ENCODE peak calls at places on chromosomes 12 and 14, in seven cellular contexts. One of them, this sample, is unnamed.
A peak's percentile ranks its signal among the peaks of the same experiment; 100 is the strongest.

GRCh38 chr12:131209082-131210070 is 255.7 kb downstream of the ADGRD1 start:
- DNase-seq in foreskin fibroblast: no peak
- DNase-seq in fibroblast of pulmonary artery: no peak
- DNase-seq in K562: no peak
- DNase-seq in astrocyte of the spinal cord: no peak
- DNase-seq in tibial nerve: no peak
- DNase-seq in tibial artery: no peak
- DNase-seq in this sample: no peak

GRCh38 chr12:76195920-76196319 is 111.4 kb upstream of the NAP1L1 start:
- DNase-seq in astrocyte of the spinal cord: no peak
- DNase-seq in tibial artery: no peak
- DNase-seq in K562: no peak
- DNase-seq in foreskin fibroblast: no peak
- DNase-seq in fibroblast of pulmonary artery: no peak
- DNase-seq in tibial nerve: no peak
- DNase-seq in this sample: no peak

GRCh38 chr14:20998674-20999366 is at the start of gene SLC39A2:
- DNase-seq in astrocyte of the spinal cord: peak; percentile 79
- DNase-seq in tibial artery: peak; percentile 68
- DNase-seq in fibroblast of pulmonary artery: peak; percentile 69
- DNase-seq in K562: peak; percentile 24
- DNase-seq in foreskin fibroblast: peak; percentile 66
- DNase-seq in tibial nerve: no peak
- DNase-seq in this sample: peak; percentile 73

GRCh38 chr14:65810326-65810725 is 397.8 kb downstream of the FUT8 start:
- DNase-seq in fibroblast of pulmonary artery: peak; percentile 40
- DNase-seq in tibial nerve: no peak
- DNase-seq in astrocyte of the spinal cord: no peak
- DNase-seq in K562: no peak
- DNase-seq in tibial artery: no peak
- DNase-seq in foreskin fibroblast: no peak
- DNase-seq in this sample: no peak

GRCh38 chr12:54132979-54133378 is 55.8 kb downstream of the SMUG1 start:
- DNase-seq in tibial artery: no peak
- DNase-seq in tibial nerve: no peak
- DNase-seq in fibroblast of pulmonary artery: no peak
- DNase-seq in foreskin fibroblast: no peak
- DNase-seq in astrocyte of the spinal cord: no peak
- DNase-seq in K562: no peak
- DNase-seq in this sample: no peak

GRCh38 chr12:116599285-116600122 is 40.3 kb downstream of the MAP1LC3B2 start:
- DNase-seq in tibial nerve: peak; percentile 79
- DNase-seq in astrocyte of the spinal cord: peak; percentile 81
- DNase-seq in fibroblast of pulmonary artery: peak; percentile 77
- DNase-seq in foreskin fibroblast: peak; percentile 66
- DNase-seq in tibial artery: peak; percentile 88
- DNase-seq in K562: peak; percentile 89
- DNase-seq in this sample: peak; percentile 83

GRCh38 chr14:73753887-73754880 is 40.0 kb upstream of the PNMA1 start:
- DNase-seq in K562: no peak
- DNase-seq in foreskin fibroblast: peak; percentile 55
- DNase-seq in tibial artery: no peak
- DNase-seq in fibroblast of pulmonary artery: no peak
- DNase-seq in astrocyte of the spinal cord: peak; percentile 35
- DNase-seq in tibial nerve: no peak
- DNase-seq in this sample: no peak

GRCh38 chr12:87439990-87440827 is 589.0 kb downstream of the C12orf50 start:
- DNase-seq in K562: no peak
- DNase-seq in tibial nerve: no peak
- DNase-seq in tibial artery: peak; percentile 24
- DNase-seq in astrocyte of the spinal cord: peak; percentile 92
- DNase-seq in foreskin fibroblast: peak; percentile 69
- DNase-seq in fibroblast of pulmonary artery: peak; percentile 93
- DNase-seq in this sample: peak; percentile 96

GRCh38 chr12:85872497-85873091 is 1.5 kb upstream of the NTS start:
- DNase-seq in foreskin fibroblast: peak; percentile 15
- DNase-seq in K562: no peak
- DNase-seq in tibial nerve: no peak
- DNase-seq in astrocyte of the spinal cord: peak; percentile 71
- DNase-seq in fibroblast of pulmonary artery: peak; percentile 80
- DNase-seq in tibial artery: no peak
- DNase-seq in this sample: peak; percentile 80

GRCh38 chr12:85877459-85877858 is 3.4 kb downstream of the NTS start:
- DNase-seq in foreskin fibroblast: no peak
- DNase-seq in tibial artery: no peak
- DNase-seq in tibial nerve: no peak
- DNase-seq in fibroblast of pulmonary artery: no peak
- DNase-seq in astrocyte of the spinal cord: no peak
- DNase-seq in K562: no peak
- DNase-seq in this sample: no peak

DNA sequence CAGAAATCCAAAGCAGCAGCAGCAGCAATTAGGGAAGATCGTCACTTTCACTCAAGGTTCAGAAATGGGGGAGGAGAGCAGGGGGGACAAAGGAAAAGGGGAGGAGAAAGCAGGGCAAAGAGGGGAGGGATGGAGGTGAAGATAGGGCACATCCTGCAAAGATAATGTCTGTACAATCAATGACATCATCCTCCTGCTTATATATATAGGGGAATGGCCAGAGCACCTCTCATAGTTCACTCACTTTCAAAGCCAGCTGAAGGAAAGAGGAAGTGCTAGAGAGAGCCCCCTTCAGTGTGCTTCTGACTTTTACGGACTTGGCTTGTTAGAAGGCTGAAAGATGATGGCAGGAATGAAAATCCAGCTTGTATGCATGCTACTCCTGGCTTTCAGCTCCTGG is at the start of gene NTS:
- DNase-seq in astrocyte of the spinal cord: no peak
- DNase-seq in K562: no peak
- DNase-seq in tibial nerve: no peak
- DNase-seq in foreskin fibroblast: no peak
- DNase-seq in fibroblast of pulmonary artery: no peak
- DNase-seq in tibial artery: no peak
- DNase-seq in this sample: no peak
- TF ChIP-seq CTCF in astrocyte of the spinal cord: no peak
- TF ChIP-seq CTCF in K562: no peak
- TF ChIP-seq CTCF in tibial nerve: no peak
- TF ChIP-seq CTCF in foreskin fibroblast: no peak
- TF ChIP-seq CTCF in fibroblast of pulmonary artery: peak; percentile 2
- TF ChIP-seq CTCF in tibial artery: no peak
- TF ChIP-seq CTCF in this sample: peak; percentile 9

GRCh38 chr12:42538203-42538602 is 51.3 kb downstream of the PRICKLE1 start:
- DNase-seq in tibial artery: no peak
- DNase-seq in tibial nerve: no peak
- DNase-seq in astrocyte of the spinal cord: no peak
- DNase-seq in foreskin fibroblast: no peak
- DNase-seq in K562: no peak
- DNase-seq in fibroblast of pulmonary artery: no peak
- DNase-seq in this sample: no peak
- H3K4me3 ChIP-seq in tibial artery: no peak overlapping the region
- H3K4me3 ChIP-seq in tibial nerve: no peak overlapping the region
- H3K4me3 ChIP-seq in astrocyte of the spinal cord: no peak overlapping the region
- H3K4me3 ChIP-seq in foreskin fibroblast: no peak overlapping the region
- H3K4me3 ChIP-seq in K562: no peak overlapping the region
- H3K4me3 ChIP-seq in fibroblast of pulmonary artery: no peak overlapping the region
- H3K4me3 ChIP-seq in this sample: no peak overlapping the region

GRCh38 chr12:14902465-14902864 is 16.8 kb upstream of the MGP start:
- DNase-seq in astrocyte of the spinal cord: peak; percentile 9
- DNase-seq in tibial nerve: no peak
- DNase-seq in K562: no peak
- DNase-seq in fibroblast of pulmonary artery: no peak
- DNase-seq in foreskin fibroblast: no peak
- DNase-seq in tibial artery: no peak
- DNase-seq in this sample: peak; percentile 43

GRCh38 chr12:14904854-14905253 is 19.2 kb upstream of the MGP start:
- DNase-seq in K562: no peak
- DNase-seq in fibroblast of pulmonary artery: no peak
- DNase-seq in astrocyte of the spinal cord: no peak
- DNase-seq in tibial nerve: no peak
- DNase-seq in tibial artery: no peak
- DNase-seq in foreskin fibroblast: no peak
- DNase-seq in this sample: no peak

GRCh38 chr12:14900521-14901227 is 15.0 kb upstream of the MGP start:
- DNase-seq in astrocyte of the spinal cord: no peak
- DNase-seq in fibroblast of pulmonary artery: no peak
- DNase-seq in K562: no peak
- DNase-seq in foreskin fibroblast: no peak
- DNase-seq in tibial artery: no peak
- DNase-seq in tibial nerve: no peak
- DNase-seq in this sample: no peak

GRCh38 chr12:14903386-14904098 is 17.9 kb upstream of the MGP start:
- DNase-seq in tibial artery: no peak
- DNase-seq in astrocyte of the spinal cord: no peak
- DNase-seq in K562: no peak
- DNase-seq in tibial nerve: no peak
- DNase-seq in fibroblast of pulmonary artery: no peak
- DNase-seq in foreskin fibroblast: no peak
- DNase-seq in this sample: no peak

DNA sequence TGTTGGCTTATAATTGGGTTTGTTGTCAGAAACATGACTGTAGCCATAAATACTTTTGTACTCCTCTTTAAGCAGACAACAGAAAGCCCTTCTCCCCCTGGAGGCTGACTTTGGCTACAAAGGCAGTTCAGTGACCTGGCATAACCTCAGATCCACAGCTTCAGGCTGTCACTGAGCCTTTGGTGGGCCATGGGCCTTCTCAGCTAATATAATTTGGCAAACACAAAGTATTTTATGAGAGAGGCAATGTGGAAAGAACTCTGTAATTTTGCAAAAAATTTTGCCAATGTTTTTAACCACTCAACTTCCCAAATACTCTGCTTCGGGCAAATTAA is 15.5 kb upstream of the MGP start:
- DNase-seq in tibial nerve: no peak
- DNase-seq in K562: no peak
- DNase-seq in astrocyte of the spinal cord: no peak
- DNase-seq in fibroblast of pulmonary artery: no peak
- DNase-seq in tibial artery: no peak
- DNase-seq in foreskin fibroblast: no peak
- DNase-seq in this sample: no peak
- TF ChIP-seq CTCF in tibial nerve: no peak
- TF ChIP-seq CTCF in K562: no peak
- TF ChIP-seq CTCF in astrocyte of the spinal cord: no peak
- TF ChIP-seq CTCF in fibroblast of pulmonary artery: no peak
- TF ChIP-seq CTCF in tibial artery: no peak
- TF ChIP-seq CTCF in foreskin fibroblast: no peak
- TF ChIP-seq CTCF in this sample: no peak

GRCh38 chr12:6868211-6869048 is 1.1 kb downstream of the TPI1 start:
- DNase-seq in tibial artery: no peak
- DNase-seq in foreskin fibroblast: no peak
- DNase-seq in K562: no peak
- DNase-seq in tibial nerve: no peak
- DNase-seq in fibroblast of pulmonary artery: no peak
- DNase-seq in astrocyte of the spinal cord: peak; percentile 26
- DNase-seq in this sample: no peak

GRCh38 chr12:6873094-6874006 is at the start of gene SPSB2:
- DNase-seq in astrocyte of the spinal cord: peak; percentile 97
- DNase-seq in tibial nerve: peak; percentile 94
- DNase-seq in fibroblast of pulmonary artery: peak; percentile 96
- DNase-seq in tibial artery: peak; percentile 96
- DNase-seq in foreskin fibroblast: peak; percentile 95
- DNase-seq in K562: peak; percentile 89
- DNase-seq in this sample: peak; percentile 91

GRCh38 chr12:6869049-6870021 is 2.0 kb downstream of the TPI1 start:
- DNase-seq in K562: peak; percentile 31
- DNase-seq in foreskin fibroblast: no peak
- DNase-seq in astrocyte of the spinal cord: peak; percentile 73
- DNase-seq in fibroblast of pulmonary artery: peak; percentile 81
- DNase-seq in tibial artery: peak; percentile 74
- DNase-seq in tibial nerve: peak; percentile 69
- DNase-seq in this sample: peak; percentile 80

GRCh38 chr12:6872073-6873048 is 742 bp downstream of the SPSB2 start:
- DNase-seq in fibroblast of pulmonary artery: peak; percentile 70
- DNase-seq in foreskin fibroblast: peak; percentile 66
- DNase-seq in tibial nerve: peak; percentile 76
- DNase-seq in astrocyte of the spinal cord: peak; percentile 72
- DNase-seq in tibial artery: peak; percentile 85
- DNase-seq in K562: peak; percentile 59
- DNase-seq in this sample: peak; percentile 57

GRCh38 chr12:6871052-6871957 is 1.8 kb downstream of the SPSB2 start:
- DNase-seq in tibial artery: no peak
- DNase-seq in tibial nerve: no peak
- DNase-seq in foreskin fibroblast: no peak
- DNase-seq in K562: peak; percentile 21
- DNase-seq in astrocyte of the spinal cord: peak; percentile 5
- DNase-seq in fibroblast of pulmonary artery: no peak
- DNase-seq in this sample: no peak
- H3K4me3 ChIP-seq in tibial artery: peak overlapping the region; percentile 76
- H3K4me3 ChIP-seq in tibial nerve: no peak overlapping the region
- H3K4me3 ChIP-seq in foreskin fibroblast: peak overlapping the region; percentile 80
- H3K4me3 ChIP-seq in K562: peak overlapping the region; percentile 73
- H3K4me3 ChIP-seq in astrocyte of the spinal cord: peak overlapping the region; percentile 63
- H3K4me3 ChIP-seq in fibroblast of pulmonary artery: peak overlapping the region; percentile 83
- H3K4me3 ChIP-seq in this sample: peak overlapping the region; percentile 91

This sample was measured in fibroblast of the aortic adventitia.